ENCODE peak calls at places on chromosomes 7 and 10, in four cellular contexts. F is heart right ventricle, K is pancreas, S is dorsolateral prefrontal cortex. L is an unnamed sample.

GRCh38 chr10:24435374-24435773 is 226.4 kb downstream of the KIAA1217 start:
- DNase-seq in S (no peak), F (no peak), K (no peak), L (no peak)

GRCh38 chr10:15169555-15170407 is 1.3 kb upstream of the NMT2 start:
- DNase-seq in F (no peak), K (no peak), S (no peak), L (peak)

GRCh38 chr10:36578306-36578705 is 547.1 kb upstream of the ANKRD30A start:
- DNase-seq in S (no peak), F (no peak), K (no peak), L (no peak)

GRCh38 chr10:60155945-60156683 is 233.6 kb downstream of the ANK3 start:
- DNase-seq in S (peak), F (no peak), K (no peak), L (no peak)

GRCh38 chr10:111076682-111077661 is at the start of gene ADRA2A:
- DNase-seq in F (peak), K (peak), S (no peak), L (peak)

GRCh38 chr10:13092446-13093102 is 7.4 kb upstream of the OPTN start:
- DNase-seq in K (no peak), F (no peak), S (no peak), L (no peak)

GRCh38 chr10:970311-971149 is 17.7 kb upstream of the GTPBP4 start:
- DNase-seq in F (no peak), K (no peak), S (no peak), L (no peak)

GRCh38 chr7:42572046-42572445 is 335.0 kb upstream of the GLI3 start:
- DNase-seq in K (no peak), S (no peak), F (no peak), L (no peak)

GRCh38 chr10:109480836-109481235 is 442.5 kb downstream of the XPNPEP1 start:
- DNase-seq in K (no peak), F (no peak), S (no peak), L (no peak)

GRCh38 chr7:36686499-36686898 is 37.8 kb downstream of the AOAH start:
- DNase-seq in K (no peak), S (no peak), F (no peak), L (no peak)

GRCh38 chr10:103916254-103916653 is 1.7 kb downstream of the STN1 start:
- DNase-seq in S (no peak), F (no peak), K (no peak), L (peak)

GRCh38 chr7:126700807-126701604 is 551.7 kb downstream of the GRM8 start:
- DNase-seq in S (no peak), K (no peak), F (no peak), L (peak)

GRCh38 chr7:152406491-152406890 is 29.3 kb downstream of the KMT2C start:
- DNase-seq in F (no peak), K (no peak), S (no peak), L (no peak)

GRCh38 chr7:41834805-41835694 is 132.2 kb upstream of the INHBA start:
- DNase-seq in F (no peak), S (no peak), K (no peak), L (peak)

GRCh38 chr10:34622914-34623313 is 192.2 kb downstream of the PARD3 start:
- DNase-seq in K (no peak), F (no peak), S (no peak), L (no peak)

GRCh38 chr7:39623312-39624201 is at the start of gene RALA:
- DNase-seq in K (peak), S (peak), F (peak), L (peak)

GRCh38 chr7:47513741-47514241 is 68.1 kb downstream of the TNS3 start:
- DNase-seq in F (no peak), K (peak), S (no peak), L (peak)

GRCh38 chr10:14355750-14356149 is 25.0 kb upstream of the FRMD4A start:
- DNase-seq in F (no peak), S (no peak), K (no peak), L (no peak)

GRCh38 chr7:55310626-55311025 is 54.5 kb upstream of the LANCL2 start:
- DNase-seq in S (no peak), F (no peak), K (no peak), L (no peak)

GRCh38 chr7:111282626-111283025 is 191.7 kb downstream of the LRRN3 start:
- DNase-seq in S (no peak), F (no peak), K (no peak), L (no peak)

GRCh38 chr10:76038696-76039095 is 607.3 kb downstream of the LRMDA start:
- DNase-seq in K (no peak), S (no peak), F (no peak), L (no peak)
- H3K27ac ChIP-seq in K (no peak), S (no peak), F (no peak), L (no peak)

GRCh38 chr7:156589808-156590207 is 50.8 kb upstream of the RNF32 start:
- DNase-seq in F (no peak), K (no peak), S (no peak), L (no peak)
- TF ChIP-seq CTCF in F (no peak), K (no peak), S (no peak), L (no peak)

GRCh38 chr7:127874049-127874636 is 157.1 kb downstream of the LRRC4 start:
- DNase-seq in S (no peak), K (no peak), F (no peak), L (no peak)
- H3K4me3 ChIP-seq in S (no peak), K (no peak), F (no peak), L (no peak)

DNA sequence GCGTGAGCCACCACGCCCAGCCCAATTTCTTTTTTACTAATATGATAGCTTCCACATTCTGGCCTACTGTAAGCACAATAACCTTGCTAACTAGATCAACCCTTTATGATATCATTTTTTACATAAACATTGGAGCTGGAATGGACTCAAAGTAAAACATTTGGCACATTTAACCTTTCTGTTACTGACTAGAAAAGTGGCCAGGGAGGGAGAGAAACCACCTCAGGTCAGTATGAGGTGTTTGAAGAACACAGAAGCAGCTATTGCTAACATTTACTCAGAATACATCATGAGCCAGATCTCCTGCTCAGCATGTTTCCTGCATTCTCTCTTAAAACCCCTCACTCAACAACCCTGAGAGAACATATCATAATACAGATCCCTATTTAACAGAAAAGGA is 27.3 kb downstream of the SGMS1 start:
- DNase-seq in S (no peak), K (no peak), F (no peak), L (no peak)
- H3K27ac ChIP-seq in S (no peak), K (peak), F (no peak), L (no peak)

DNA sequence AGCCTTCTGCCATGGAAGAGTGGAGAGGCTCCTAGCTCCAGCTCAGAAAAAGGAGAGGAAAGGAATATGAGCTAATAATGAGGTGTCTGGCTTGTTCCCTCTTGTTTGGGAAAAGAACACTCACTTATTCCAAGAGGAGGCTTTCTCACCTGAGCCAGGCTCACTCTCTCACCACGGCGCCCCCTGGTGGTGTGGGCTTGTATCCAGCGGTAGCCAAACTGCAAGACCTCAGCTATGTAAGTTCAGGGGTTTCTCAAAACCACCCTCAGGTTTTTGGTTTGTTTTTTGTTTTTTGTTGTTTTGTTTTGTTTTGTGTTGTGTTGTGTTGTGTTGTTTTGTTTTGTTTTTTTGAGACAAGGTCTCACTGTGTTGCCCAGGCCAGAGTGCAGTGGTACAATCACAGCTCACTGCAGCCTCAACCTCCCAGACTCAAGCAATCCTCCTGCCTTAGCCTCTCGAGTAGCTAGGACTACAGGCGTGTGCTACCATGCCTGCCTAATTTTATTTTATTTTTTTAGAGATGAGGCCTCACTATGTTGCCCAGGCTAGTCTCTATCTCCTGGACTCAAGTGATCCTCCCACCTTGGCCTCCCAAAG is 124.0 kb downstream of the TMEM130 start:
- DNase-seq in K (peak), F (peak), S (peak), L (peak)
- TF ChIP-seq CTCF in K (peak), F (peak), S (peak), L (peak)

L was measured in cardiac muscle cell.